ENCODE peak calls at places on chromosome 7, in six cellular contexts. E is fibroblast of lung, H is SJSA1, S is fibroblast of mammary gland, W is colonic mucosa, M is heart right ventricle. I is an unnamed sample.

GRCh38 chr7:55552320-55553086 is 19.8 kb downstream of the VOPP1 start:
- DNase-seq in S (peak), E (peak), M (no peak), W (peak), H (peak), I (peak)

GRCh38 chr7:33986951-33987948 is 81.9 kb downstream of the BMPER start:
- DNase-seq in W (no peak), H (peak), E (peak), S (peak), M (no peak), I (peak)

GRCh38 chr7:158129037-158130022 is 458.3 kb downstream of the PTPRN2 start:
- DNase-seq in M (no peak), H (no peak), E (no peak), S (no peak), W (no peak), I (no peak)

GRCh38 chr7:128104109-128104742 is 73.0 kb upstream of the LRRC4 start:
- DNase-seq in H (no peak), M (peak), S (peak), E (no peak), W (no peak), I (peak)

GRCh38 chr7:140646931-140647647 is 6.5 kb upstream of the DENND2A start:
- DNase-seq in M (peak), E (no peak), H (peak), S (no peak), W (peak), I (no peak)

GRCh38 chr7:157784114-157784835 is 447.5 kb downstream of the DNAJB6 start:
- DNase-seq in S (peak), W (no peak), H (no peak), M (no peak), E (peak), I (no peak)

GRCh38 chr7:27099224-27099838 is 3.2 kb downstream of the HOXA2 start:
- DNase-seq in S (no peak), M (no peak), E (peak), H (no peak), W (no peak), I (no peak)

GRCh38 chr7:157528785-157529341 is 192.1 kb downstream of the DNAJB6 start:
- DNase-seq in S (no peak), E (no peak), W (no peak), M (no peak), H (peak), I (no peak)

GRCh38 chr7:18828333-18829100 is 288.9 kb downstream of the TWIST1 start:
- DNase-seq in M (no peak), W (peak), S (peak), H (no peak), E (no peak), I (no peak)
- H3K4me3 ChIP-seq in M (no peak), W (no peak), S (no peak), H (no peak), E (no peak), I (no peak)

GRCh38 chr7:31202801-31203200 is 137.7 kb downstream of the NEUROD6 start:
- DNase-seq in S (no peak), E (no peak), W (no peak), H (no peak), M (no peak), I (no peak)
- H3K4me3 ChIP-seq in S (no peak), E (no peak), W (no peak), H (no peak), M (no peak), I (no peak)

GRCh38 chr7:101820703-101821102 is 3.3 kb downstream of the CUX1 start:
- DNase-seq in W (no peak), S (no peak), H (no peak), M (no peak), E (no peak), I (no peak)

GRCh38 chr7:101818699-101819071 is 1.3 kb downstream of the CUX1 start:
- DNase-seq in S (no peak), H (no peak), W (no peak), E (no peak), M (no peak), I (no peak)

GRCh38 chr7:101819183-101819582 is 1.8 kb downstream of the CUX1 start:
- DNase-seq in H (no peak), W (no peak), E (no peak), S (no peak), M (no peak), I (no peak)

GRCh38 chr7:101817930-101818698 is 688 bp downstream of the CUX1 start:
- DNase-seq in E (peak), W (no peak), S (no peak), M (no peak), H (no peak), I (no peak)

DNA sequence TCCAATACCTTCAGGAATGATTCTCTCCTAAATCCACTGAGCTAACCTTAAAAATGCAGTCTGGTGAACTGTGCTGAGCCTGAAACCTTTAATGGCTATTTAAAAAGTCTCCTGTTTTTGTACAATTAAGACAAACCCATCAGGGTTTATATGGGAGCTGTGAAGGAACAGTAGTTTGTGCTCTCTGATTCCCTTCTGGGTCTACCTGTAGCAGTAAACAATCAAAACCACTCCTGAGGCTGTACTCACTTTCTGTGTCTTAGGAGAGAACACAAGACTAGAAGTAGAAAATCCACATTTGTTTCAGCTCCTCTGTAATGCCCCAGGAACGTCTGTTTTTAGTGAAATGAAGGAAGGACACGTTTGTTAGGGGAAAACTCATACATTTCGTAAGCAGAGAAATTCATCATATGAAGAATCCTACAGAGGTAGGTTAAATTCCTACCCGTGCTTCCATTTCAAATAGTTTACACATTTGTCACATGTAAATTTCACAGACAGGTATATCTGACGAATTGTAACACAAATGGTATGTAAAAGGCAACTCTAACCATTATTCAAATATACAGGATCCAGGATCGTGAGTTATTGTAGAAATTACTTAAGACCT is 2.6 kb downstream of the CUX1 start:
- DNase-seq in M (no peak), H (no peak), W (no peak), E (no peak), S (no peak), I (no peak)
- H3K4me3 ChIP-seq in M (no peak), H (no peak), W (no peak), E (no peak), S (no peak), I (no peak)

GRCh38 chr7:24576171-24577052 is 3.2 kb downstream of the PALS2 start:
- DNase-seq in H (no peak), M (no peak), S (peak), W (peak), E (peak), I (no peak)
- H3K4me3 ChIP-seq in H (no peak), M (no peak), S (no peak), W (no peak), E (no peak), I (no peak)

GRCh38 chr7:143410523-143411004 is 1.9 kb upstream of the EPHA1 start:
- DNase-seq in S (peak), H (no peak), W (no peak), E (peak), M (no peak), I (peak)
- H3K4me3 ChIP-seq in S (no peak), H (no peak), W (no peak), E (no peak), M (no peak), I (no peak)